ENCODE peak calls at places on chromosomes 11 and 22, in nine cellular contexts. One of them, this sample, is unnamed.

GRCh38 chr22:42863349-42863911 is 6.4 kb upstream of the ARFGAP3 start:
- DNase-seq in HTR-8/SVneo: peak
- DNase-seq in brain microvascular endothelial cell: peak
- DNase-seq in G401: no peak
- DNase-seq in CD4-positive, alpha-beta memory T cell: no peak
- DNase-seq in AG20443: peak
- DNase-seq in NCI-H1436 treated with DMSO at 0.1 percent for 48 hours: no peak
- DNase-seq in CD8-positive, alpha-beta memory T cell: no peak
- DNase-seq in GM19239: no peak
- DNase-seq in this sample: peak

GRCh38 chr22:19275513-19275912 is 16.0 kb downstream of the CLTCL1 start:
- DNase-seq in CD8-positive, alpha-beta memory T cell: no peak
- DNase-seq in NCI-H1436 treated with DMSO at 0.1 percent for 48 hours: no peak
- DNase-seq in G401: no peak
- DNase-seq in GM19239: no peak
- DNase-seq in HTR-8/SVneo: no peak
- DNase-seq in AG20443: no peak
- DNase-seq in CD4-positive, alpha-beta memory T cell: no peak
- DNase-seq in brain microvascular endothelial cell: no peak
- DNase-seq in this sample: no peak

GRCh38 chr22:27801616-27802388 is at the start of gene MN1:
- DNase-seq in HTR-8/SVneo: peak
- DNase-seq in G401: peak
- DNase-seq in AG20443: peak
- DNase-seq in CD4-positive, alpha-beta memory T cell: peak
- DNase-seq in CD8-positive, alpha-beta memory T cell: peak
- DNase-seq in brain microvascular endothelial cell: no peak
- DNase-seq in GM19239: no peak
- DNase-seq in NCI-H1436 treated with DMSO at 0.1 percent for 48 hours: no peak
- DNase-seq in this sample: peak

GRCh38 chr11:129302386-129303101 is 73.1 kb upstream of the BARX2 start:
- DNase-seq in HTR-8/SVneo: no peak
- DNase-seq in brain microvascular endothelial cell: no peak
- DNase-seq in NCI-H1436 treated with DMSO at 0.1 percent for 48 hours: no peak
- DNase-seq in CD4-positive, alpha-beta memory T cell: no peak
- DNase-seq in AG20443: no peak
- DNase-seq in G401: peak
- DNase-seq in GM19239: no peak
- DNase-seq in CD8-positive, alpha-beta memory T cell: no peak
- DNase-seq in this sample: no peak

GRCh38 chr11:95674669-95675358 is 114.8 kb downstream of the FAM76B start:
- DNase-seq in brain microvascular endothelial cell: no peak
- DNase-seq in AG20443: no peak
- DNase-seq in HTR-8/SVneo: no peak
- DNase-seq in GM19239: no peak
- DNase-seq in CD8-positive, alpha-beta memory T cell: no peak
- DNase-seq in CD4-positive, alpha-beta memory T cell: no peak
- DNase-seq in NCI-H1436 treated with DMSO at 0.1 percent for 48 hours: no peak
- DNase-seq in G401: no peak
- DNase-seq in this sample: no peak

GRCh38 chr11:95339554-95339953 is 108.6 kb upstream of the SESN3 start:
- DNase-seq in HTR-8/SVneo: no peak
- DNase-seq in GM19239: no peak
- DNase-seq in G401: no peak
- DNase-seq in NCI-H1436 treated with DMSO at 0.1 percent for 48 hours: no peak
- DNase-seq in AG20443: no peak
- DNase-seq in brain microvascular endothelial cell: no peak
- DNase-seq in CD4-positive, alpha-beta memory T cell: no peak
- DNase-seq in CD8-positive, alpha-beta memory T cell: no peak
- DNase-seq in this sample: no peak

GRCh38 chr11:72970557-72971118 is 156.4 kb downstream of the ATG16L2 start:
- DNase-seq in AG20443: no peak
- DNase-seq in NCI-H1436 treated with DMSO at 0.1 percent for 48 hours: no peak
- DNase-seq in CD8-positive, alpha-beta memory T cell: no peak
- DNase-seq in HTR-8/SVneo: no peak
- DNase-seq in G401: no peak
- DNase-seq in CD4-positive, alpha-beta memory T cell: no peak
- DNase-seq in brain microvascular endothelial cell: peak
- DNase-seq in GM19239: no peak
- DNase-seq in this sample: no peak

GRCh38 chr11:223026-223789 is 12.9 kb downstream of the SIRT3 start:
- DNase-seq in brain microvascular endothelial cell: no peak
- DNase-seq in CD8-positive, alpha-beta memory T cell: no peak
- DNase-seq in HTR-8/SVneo: no peak
- DNase-seq in GM19239: no peak
- DNase-seq in AG20443: no peak
- DNase-seq in G401: no peak
- DNase-seq in CD4-positive, alpha-beta memory T cell: no peak
- DNase-seq in NCI-H1436 treated with DMSO at 0.1 percent for 48 hours: no peak
- DNase-seq in this sample: no peak

GRCh38 chr11:113817162-113817561 is 37.6 kb downstream of the CLDN25 start:
- DNase-seq in brain microvascular endothelial cell: no peak
- DNase-seq in G401: no peak
- DNase-seq in CD4-positive, alpha-beta memory T cell: no peak
- DNase-seq in HTR-8/SVneo: no peak
- DNase-seq in CD8-positive, alpha-beta memory T cell: no peak
- DNase-seq in AG20443: no peak
- DNase-seq in NCI-H1436 treated with DMSO at 0.1 percent for 48 hours: no peak
- DNase-seq in GM19239: no peak
- DNase-seq in this sample: no peak

GRCh38 chr22:33274214-33274828 is 216.1 kb upstream of the SYN3 start:
- DNase-seq in AG20443: no peak
- DNase-seq in CD8-positive, alpha-beta memory T cell: no peak
- DNase-seq in NCI-H1436 treated with DMSO at 0.1 percent for 48 hours: no peak
- DNase-seq in GM19239: no peak
- DNase-seq in brain microvascular endothelial cell: no peak
- DNase-seq in CD4-positive, alpha-beta memory T cell: no peak
- DNase-seq in HTR-8/SVneo: no peak
- DNase-seq in G401: no peak
- DNase-seq in this sample: no peak

GRCh38 chr22:43213066-43213465 is 26.1 kb upstream of the TTLL12 start:
- DNase-seq in NCI-H1436 treated with DMSO at 0.1 percent for 48 hours: no peak
- DNase-seq in CD4-positive, alpha-beta memory T cell: no peak
- DNase-seq in CD8-positive, alpha-beta memory T cell: no peak
- DNase-seq in GM19239: no peak
- DNase-seq in HTR-8/SVneo: no peak
- DNase-seq in AG20443: no peak
- DNase-seq in brain microvascular endothelial cell: no peak
- DNase-seq in G401: no peak
- DNase-seq in this sample: no peak

GRCh38 chr11:7575841-7576451 is 62.1 kb downstream of the PPFIBP2 start:
- DNase-seq in AG20443: peak
- DNase-seq in GM19239: no peak
- DNase-seq in G401: no peak
- DNase-seq in HTR-8/SVneo: no peak
- DNase-seq in CD4-positive, alpha-beta memory T cell: no peak
- DNase-seq in NCI-H1436 treated with DMSO at 0.1 percent for 48 hours: no peak
- DNase-seq in CD8-positive, alpha-beta memory T cell: no peak
- DNase-seq in brain microvascular endothelial cell: no peak
- DNase-seq in this sample: no peak

GRCh38 chr11:3215346-3216026 is 3.1 kb downstream of the MRGPRG start:
- DNase-seq in G401: peak
- DNase-seq in brain microvascular endothelial cell: no peak
- DNase-seq in GM19239: no peak
- DNase-seq in CD4-positive, alpha-beta memory T cell: no peak
- DNase-seq in HTR-8/SVneo: no peak
- DNase-seq in CD8-positive, alpha-beta memory T cell: peak
- DNase-seq in AG20443: no peak
- DNase-seq in NCI-H1436 treated with DMSO at 0.1 percent for 48 hours: no peak
- DNase-seq in this sample: no peak

GRCh38 chr22:46881373-46882118 is 119.1 kb downstream of the TBC1D22A start:
- DNase-seq in NCI-H1436 treated with DMSO at 0.1 percent for 48 hours: no peak
- DNase-seq in brain microvascular endothelial cell: peak
- DNase-seq in G401: no peak
- DNase-seq in GM19239: no peak
- DNase-seq in CD4-positive, alpha-beta memory T cell: no peak
- DNase-seq in HTR-8/SVneo: peak
- DNase-seq in AG20443: peak
- DNase-seq in CD8-positive, alpha-beta memory T cell: no peak
- DNase-seq in this sample: no peak

GRCh38 chr11:109926941-109927340 is 166.3 kb upstream of the ZC3H12C start:
- DNase-seq in CD8-positive, alpha-beta memory T cell: no peak
- DNase-seq in brain microvascular endothelial cell: no peak
- DNase-seq in AG20443: no peak
- DNase-seq in HTR-8/SVneo: no peak
- DNase-seq in NCI-H1436 treated with DMSO at 0.1 percent for 48 hours: no peak
- DNase-seq in GM19239: no peak
- DNase-seq in CD4-positive, alpha-beta memory T cell: no peak
- DNase-seq in G401: no peak
- DNase-seq in this sample: no peak

GRCh38 chr11:120128392-120129172 is 9.3 kb downstream of the TRIM29 start:
- DNase-seq in NCI-H1436 treated with DMSO at 0.1 percent for 48 hours: no peak
- DNase-seq in HTR-8/SVneo: no peak
- DNase-seq in G401: peak
- DNase-seq in CD8-positive, alpha-beta memory T cell: no peak
- DNase-seq in CD4-positive, alpha-beta memory T cell: no peak
- DNase-seq in GM19239: no peak
- DNase-seq in AG20443: peak
- DNase-seq in brain microvascular endothelial cell: no peak
- DNase-seq in this sample: peak

GRCh38 chr11:43989162-43989961 is 46.9 kb downstream of the C11orf96 start:
- DNase-seq in AG20443: no peak
- DNase-seq in HTR-8/SVneo: no peak
- DNase-seq in CD4-positive, alpha-beta memory T cell: no peak
- DNase-seq in GM19239: no peak
- DNase-seq in G401: peak
- DNase-seq in CD8-positive, alpha-beta memory T cell: no peak
- DNase-seq in NCI-H1436 treated with DMSO at 0.1 percent for 48 hours: no peak
- DNase-seq in brain microvascular endothelial cell: no peak
- DNase-seq in this sample: no peak

GRCh38 chr11:80980221-80980620 is 1539.4 kb upstream of the TENM4 start:
- DNase-seq in HTR-8/SVneo: no peak
- DNase-seq in brain microvascular endothelial cell: peak
- DNase-seq in AG20443: no peak
- DNase-seq in CD8-positive, alpha-beta memory T cell: no peak
- DNase-seq in CD4-positive, alpha-beta memory T cell: no peak
- DNase-seq in GM19239: no peak
- DNase-seq in G401: no peak
- DNase-seq in NCI-H1436 treated with DMSO at 0.1 percent for 48 hours: no peak
- DNase-seq in this sample: no peak

GRCh38 chr11:132005874-132006273 is 635.5 kb downstream of the NTM start:
- DNase-seq in GM19239: no peak
- DNase-seq in CD8-positive, alpha-beta memory T cell: no peak
- DNase-seq in NCI-H1436 treated with DMSO at 0.1 percent for 48 hours: no peak
- DNase-seq in CD4-positive, alpha-beta memory T cell: no peak
- DNase-seq in brain microvascular endothelial cell: no peak
- DNase-seq in G401: no peak
- DNase-seq in HTR-8/SVneo: no peak
- DNase-seq in AG20443: no peak
- DNase-seq in this sample: no peak

GRCh38 chr11:57203359-57203758 is 21.6 kb downstream of the LRRC55 start:
- DNase-seq in HTR-8/SVneo: no peak
- DNase-seq in G401: no peak
- DNase-seq in CD4-positive, alpha-beta memory T cell: no peak
- DNase-seq in brain microvascular endothelial cell: no peak
- DNase-seq in AG20443: peak
- DNase-seq in NCI-H1436 treated with DMSO at 0.1 percent for 48 hours: no peak
- DNase-seq in CD8-positive, alpha-beta memory T cell: no peak
- DNase-seq in GM19239: no peak
- DNase-seq in this sample: no peak

GRCh38 chr22:29030618-29031235 is 30.9 kb downstream of the C22orf31 start:
- DNase-seq in HTR-8/SVneo: peak
- DNase-seq in CD4-positive, alpha-beta memory T cell: no peak
- DNase-seq in NCI-H1436 treated with DMSO at 0.1 percent for 48 hours: no peak
- DNase-seq in CD8-positive, alpha-beta memory T cell: no peak
- DNase-seq in GM19239: no peak
- DNase-seq in G401: peak
- DNase-seq in brain microvascular endothelial cell: peak
- DNase-seq in AG20443: peak
- DNase-seq in this sample: peak

GRCh38 chr11:127971448-127971847 is 615.9 kb downstream of the ETS1 start:
- DNase-seq in HTR-8/SVneo: no peak
- DNase-seq in CD4-positive, alpha-beta memory T cell: no peak
- DNase-seq in brain microvascular endothelial cell: no peak
- DNase-seq in G401: no peak
- DNase-seq in NCI-H1436 treated with DMSO at 0.1 percent for 48 hours: no peak
- DNase-seq in AG20443: no peak
- DNase-seq in GM19239: no peak
- DNase-seq in CD8-positive, alpha-beta memory T cell: no peak
- DNase-seq in this sample: no peak

This sample was measured in PC-9.